ENCODE peak calls at places on chromosomes 1 and 21, in seven cellular contexts. U, S, T, O, H, I and V are unnamed samples.

GRCh38 chr1:24047101-24047459 is 64.9 kb downstream of the MYOM3 start:
- DNase-seq in T (peak), I (no peak), S (peak), U (no peak), O (no peak), H (no peak), V (no peak)

GRCh38 chr1:93591291-93591832 is 90.3 kb downstream of the BCAR3 start:
- DNase-seq in H (no peak), T (no peak), O (no peak), U (no peak), I (no peak), S (peak), V (no peak)

GRCh38 chr21:25402134-25402957 is 204.9 kb downstream of the MRPL39 start:
- DNase-seq in I (no peak), H (no peak), T (no peak), U (peak), O (no peak), S (peak), V (no peak)

GRCh38 chr21:17925000-17925610 is 105.9 kb upstream of the C21orf91 start:
- DNase-seq in S (peak), O (peak), H (peak), I (peak), U (peak), T (peak), V (peak)

GRCh38 chr1:93805027-93805426 is 74.0 kb downstream of the DNTTIP2 start:
- DNase-seq in H (no peak), I (peak), O (no peak), T (no peak), S (no peak), U (no peak), V (no peak)

GRCh38 chr1:229262239-229262638 is 8.7 kb upstream of the RAB4A start:
- DNase-seq in U (no peak), T (no peak), H (no peak), I (no peak), O (no peak), S (no peak), V (no peak)

GRCh38 chr1:52825868-52826267 is 16.7 kb upstream of the ZYG11A start:
- DNase-seq in T (peak), H (no peak), U (no peak), S (peak), O (no peak), I (no peak), V (peak)

GRCh38 chr21:21179619-21180336 is 181.6 kb downstream of the NCAM2 start:
- DNase-seq in H (no peak), O (no peak), U (no peak), I (no peak), S (no peak), T (no peak), V (no peak)

GRCh38 chr21:35375115-35375514 is 326.0 kb upstream of the RUNX1 start:
- DNase-seq in T (peak), O (no peak), U (no peak), S (no peak), H (no peak), I (peak), V (no peak)

GRCh38 chr1:167934407-167935251 is 1.9 kb upstream of the DCAF6 start:
- DNase-seq in I (peak), S (peak), H (no peak), U (no peak), O (no peak), T (peak), V (peak)

GRCh38 chr1:197677313-197677712 is 98.0 kb downstream of the DENND1B start:
- DNase-seq in H (no peak), U (no peak), O (no peak), I (no peak), S (no peak), T (no peak), V (no peak)

GRCh38 chr21:46634966-46635323 is 529 bp upstream of the PRMT2 start:
- DNase-seq in H (peak), S (peak), I (peak), U (peak), T (peak), O (no peak), V (peak)

GRCh38 chr21:26388731-26389231 is 184.3 kb downstream of the CYYR1 start:
- DNase-seq in U (peak), O (no peak), T (peak), H (no peak), S (no peak), I (peak), V (no peak)

GRCh38 chr1:32240140-32240951 is 6.7 kb upstream of the FAM167B start:
- DNase-seq in H (no peak), S (peak), T (peak), I (peak), O (peak), U (peak), V (peak)

GRCh38 chr1:227372662-227373061 is 54.4 kb upstream of the CDC42BPA start:
- DNase-seq in T (peak), I (peak), U (no peak), O (no peak), H (no peak), S (no peak), V (no peak)

GRCh38 chr1:115976900-115977480 is 677 bp downstream of the SLC22A15 start:
- DNase-seq in S (peak), U (no peak), H (no peak), I (no peak), O (no peak), T (peak), V (no peak)

GRCh38 chr1:2415337-2415736 is 3.0 kb upstream of the PEX10 start:
- DNase-seq in O (no peak), I (no peak), T (no peak), U (no peak), H (no peak), S (no peak), V (no peak)
- H3K4me3 ChIP-seq in O (peak), I (no peak), T (no peak), U (no peak), H (no peak), S (no peak), V (peak)

DNA sequence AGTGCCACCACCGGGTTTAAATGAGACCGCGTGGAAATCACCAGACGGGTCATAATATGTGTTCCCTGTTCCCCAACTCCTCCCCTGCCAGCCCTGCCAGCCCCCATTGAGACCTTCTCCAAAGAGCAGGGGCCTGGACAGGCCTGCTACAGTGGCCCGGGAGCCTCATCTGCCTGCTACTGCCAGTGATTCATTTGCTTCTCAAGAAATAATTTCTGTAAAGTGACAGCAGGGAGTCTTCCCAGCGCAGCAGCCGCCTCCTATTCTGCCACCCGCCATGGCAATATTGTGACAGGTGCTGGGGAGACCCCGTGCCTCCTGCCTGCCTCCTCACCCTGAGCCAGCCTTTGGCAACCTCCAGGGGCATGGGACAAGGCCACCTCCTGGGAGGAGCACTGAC is 8.9 kb downstream of the IFFO2 start:
- DNase-seq in T (no peak), H (no peak), O (no peak), S (no peak), I (no peak), U (no peak), V (no peak)
- H3K4me3 ChIP-seq in T (no peak), H (no peak), O (peak), S (no peak), I (no peak), U (no peak), V (no peak)

GRCh38 chr1:145977016-145977415 is 12.5 kb downstream of the POLR3GL start:
- DNase-seq in H (no peak), T (no peak), U (no peak), O (no peak), S (no peak), I (no peak), V (no peak)
- H3K4me3 ChIP-seq in H (no peak), T (no peak), U (no peak), O (peak), S (no peak), I (no peak), V (no peak)

GRCh38 chr1:85407978-85408377 is 57.0 kb downstream of the DDAH1 start:
- DNase-seq in I (no peak), O (no peak), H (no peak), S (no peak), U (no peak), T (no peak), V (no peak)

GRCh38 chr1:85406887-85407593 is 57.9 kb downstream of the DDAH1 start:
- DNase-seq in S (no peak), H (no peak), U (peak), T (peak), O (no peak), I (peak), V (no peak)

GRCh38 chr1:85409516-85409915 is 55.4 kb downstream of the DDAH1 start:
- DNase-seq in S (no peak), H (no peak), T (no peak), O (no peak), I (no peak), U (no peak), V (no peak)

GRCh38 chr1:85413169-85413568 is 51.8 kb downstream of the DDAH1 start:
- DNase-seq in O (no peak), T (no peak), I (no peak), U (no peak), S (no peak), H (no peak), V (no peak)

DNA sequence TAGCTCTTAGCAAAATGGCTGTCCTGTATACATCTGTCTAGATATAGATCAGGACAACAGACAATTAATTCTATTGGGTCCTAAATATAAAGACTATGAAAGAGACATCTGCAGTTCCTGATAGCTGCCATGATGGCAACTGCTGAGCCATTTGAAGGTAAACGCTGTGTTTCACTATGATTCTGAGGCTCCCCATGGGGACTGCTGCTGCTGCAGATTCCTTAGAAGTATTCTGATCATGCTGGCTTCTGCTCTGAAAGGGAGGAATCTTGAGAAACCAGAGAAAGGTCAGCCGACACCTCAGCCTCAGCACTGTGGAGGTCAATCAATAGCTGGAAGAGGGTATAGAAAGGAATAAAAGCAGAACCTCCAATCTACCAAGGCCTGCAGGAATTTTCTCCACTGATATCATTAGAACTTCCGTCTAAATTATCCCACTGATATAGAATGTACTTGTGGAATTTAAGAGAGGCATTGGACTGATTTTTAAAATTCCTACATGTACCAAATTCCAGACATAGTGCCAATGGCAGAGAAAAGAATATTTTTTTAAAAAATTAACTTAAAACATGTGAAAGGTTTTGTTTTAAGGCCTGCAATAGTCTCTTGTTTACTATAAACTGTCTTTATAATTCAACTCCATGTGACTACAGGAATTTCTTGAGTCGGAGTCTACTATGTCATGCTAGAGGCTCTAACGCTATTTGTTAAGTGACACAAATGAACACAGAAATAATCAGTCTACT is 53.2 kb downstream of the DDAH1 start:
- DNase-seq in T (no peak), H (no peak), S (no peak), I (no peak), O (no peak), U (no peak), V (no peak)
- H3K4me3 ChIP-seq in T (no peak), H (no peak), S (no peak), I (no peak), O (no peak), U (no peak), V (no peak)

GRCh38 chr1:180157576-180158057 is 2.9 kb downstream of the QSOX1 start:
- DNase-seq in H (no peak), U (no peak), I (no peak), T (no peak), S (no peak), O (no peak), V (no peak)
- H3K4me3 ChIP-seq in H (no peak), U (no peak), I (no peak), T (no peak), S (no peak), O (no peak), V (no peak)

GRCh38 chr1:1144122-1144842 is 28.4 kb upstream of the C1orf159 start:
- DNase-seq in I (no peak), S (peak), U (peak), T (no peak), H (no peak), O (peak), V (peak)
- H3K4me3 ChIP-seq in I (no peak), S (no peak), U (no peak), T (no peak), H (no peak), O (no peak), V (no peak)